ENCODE peak calls at places on chromosomes 11 and 22, in seven cellular contexts. One of them, this sample, is unnamed.

GRCh38 chr11:28017816-28018215 is 90.1 kb downstream of the KIF18A start:
- DNase-seq in cardiac fibroblast: peak; percentile 40
- DNase-seq in body of pancreas: no peak
- DNase-seq in keratinocyte: no peak
- DNase-seq in lower lobe of right lung: no peak
- DNase-seq in cardiac muscle cell: no peak
- DNase-seq in A549: no peak
- DNase-seq in this sample: peak; percentile 7

GRCh38 chr11:86069408-86070086 is 663 bp upstream of the PICALM start:
- DNase-seq in cardiac fibroblast: peak; percentile 98
- DNase-seq in body of pancreas: no peak
- DNase-seq in keratinocyte: peak; percentile 60
- DNase-seq in lower lobe of right lung: no peak
- DNase-seq in cardiac muscle cell: peak; percentile 80
- DNase-seq in A549: peak; percentile 61
- DNase-seq in this sample: peak; percentile 92

GRCh38 chr11:119155733-119156492 is 7.1 kb downstream of the ABCG4 start:
- DNase-seq in cardiac fibroblast: no peak
- DNase-seq in body of pancreas: no peak
- DNase-seq in keratinocyte: no peak
- DNase-seq in lower lobe of right lung: no peak
- DNase-seq in cardiac muscle cell: no peak
- DNase-seq in A549: peak; percentile 55
- DNase-seq in this sample: no peak

GRCh38 chr11:31958086-31958735 is 132.7 kb upstream of the RCN1 start:
- DNase-seq in cardiac fibroblast: peak; percentile 66
- DNase-seq in body of pancreas: peak; percentile 48
- DNase-seq in keratinocyte: no peak
- DNase-seq in lower lobe of right lung: peak; percentile 65
- DNase-seq in cardiac muscle cell: peak; percentile 75
- DNase-seq in A549: peak; percentile 38
- DNase-seq in this sample: no peak

GRCh38 chr11:125451400-125452124 is 44.5 kb downstream of the FEZ1 start:
- DNase-seq in cardiac fibroblast: no peak
- DNase-seq in body of pancreas: peak; percentile 43
- DNase-seq in keratinocyte: no peak
- DNase-seq in lower lobe of right lung: no peak
- DNase-seq in cardiac muscle cell: peak; percentile 87
- DNase-seq in A549: no peak
- DNase-seq in this sample: no peak

GRCh38 chr11:62880231-62880802 is 379 bp upstream of the SLC3A2 start:
- DNase-seq in cardiac fibroblast: peak; percentile 92
- DNase-seq in body of pancreas: no peak
- DNase-seq in keratinocyte: no peak
- DNase-seq in lower lobe of right lung: peak; percentile 71
- DNase-seq in cardiac muscle cell: peak; percentile 46
- DNase-seq in A549: peak; percentile 38
- DNase-seq in this sample: no peak

GRCh38 chr11:69109101-69109500 is 46.6 kb upstream of the SMIM38 start:
- DNase-seq in cardiac fibroblast: no peak
- DNase-seq in body of pancreas: no peak
- DNase-seq in keratinocyte: no peak
- DNase-seq in lower lobe of right lung: peak; percentile 22
- DNase-seq in cardiac muscle cell: no peak
- DNase-seq in A549: no peak
- DNase-seq in this sample: no peak

GRCh38 chr11:132125855-132126841 is 755.7 kb downstream of the NTM start:
- DNase-seq in cardiac fibroblast: peak; percentile 49
- DNase-seq in body of pancreas: no peak
- DNase-seq in keratinocyte: no peak
- DNase-seq in lower lobe of right lung: no peak
- DNase-seq in cardiac muscle cell: peak; percentile 20
- DNase-seq in A549: no peak
- DNase-seq in this sample: no peak

GRCh38 chr11:96260067-96260511 is 82.9 kb downstream of the MAML2 start:
- DNase-seq in cardiac fibroblast: no peak
- DNase-seq in body of pancreas: no peak
- DNase-seq in keratinocyte: no peak
- DNase-seq in lower lobe of right lung: no peak
- DNase-seq in cardiac muscle cell: no peak
- DNase-seq in A549: no peak
- DNase-seq in this sample: no peak

GRCh38 chr11:65414776-65415498 is 7.7 kb upstream of the NEAT1 start:
- DNase-seq in cardiac fibroblast: peak; percentile 22
- DNase-seq in body of pancreas: no peak
- DNase-seq in keratinocyte: no peak
- DNase-seq in lower lobe of right lung: peak; percentile 36
- DNase-seq in cardiac muscle cell: no peak
- DNase-seq in A549: no peak
- DNase-seq in this sample: no peak

GRCh38 chr22:46056169-46057041 is 79.4 kb upstream of the WNT7B start:
- DNase-seq in cardiac fibroblast: peak; percentile 69
- DNase-seq in body of pancreas: peak; percentile 49
- DNase-seq in keratinocyte: no peak
- DNase-seq in lower lobe of right lung: peak; percentile 54
- DNase-seq in cardiac muscle cell: no peak
- DNase-seq in A549: no peak
- DNase-seq in this sample: no peak
- H3K4me3 ChIP-seq in cardiac fibroblast: no peak overlapping the region
- H3K4me3 ChIP-seq in body of pancreas: no peak overlapping the region
- H3K4me3 ChIP-seq in keratinocyte: peak overlapping the region; percentile 66
- H3K4me3 ChIP-seq in lower lobe of right lung: peak overlapping the region; percentile 87
- H3K4me3 ChIP-seq in cardiac muscle cell: no peak overlapping the region
- H3K4me3 ChIP-seq in A549: peak overlapping the region; percentile 11
- H3K4me3 ChIP-seq in this sample: peak overlapping the region; percentile 58

GRCh38 chr22:49992921-49993648 is 19.5 kb downstream of the IL17REL start:
- DNase-seq in cardiac fibroblast: peak; percentile 60
- DNase-seq in body of pancreas: peak; percentile 74
- DNase-seq in keratinocyte: no peak
- DNase-seq in lower lobe of right lung: peak; percentile 85
- DNase-seq in cardiac muscle cell: peak; percentile 78
- DNase-seq in A549: peak; percentile 44
- DNase-seq in this sample: no peak

GRCh38 chr22:49994361-49995058 is 18.1 kb downstream of the IL17REL start:
- DNase-seq in cardiac fibroblast: no peak
- DNase-seq in body of pancreas: peak; percentile 8
- DNase-seq in keratinocyte: no peak
- DNase-seq in lower lobe of right lung: peak; percentile 42
- DNase-seq in cardiac muscle cell: no peak
- DNase-seq in A549: no peak
- DNase-seq in this sample: no peak

GRCh38 chr22:49991907-49992533 is 20.5 kb downstream of the IL17REL start:
- DNase-seq in cardiac fibroblast: no peak
- DNase-seq in body of pancreas: no peak
- DNase-seq in keratinocyte: no peak
- DNase-seq in lower lobe of right lung: no peak
- DNase-seq in cardiac muscle cell: no peak
- DNase-seq in A549: no peak
- DNase-seq in this sample: no peak

GRCh38 chr22:49995059-49995412 is 17.5 kb downstream of the IL17REL start:
- DNase-seq in cardiac fibroblast: no peak
- DNase-seq in body of pancreas: no peak
- DNase-seq in keratinocyte: no peak
- DNase-seq in lower lobe of right lung: no peak
- DNase-seq in cardiac muscle cell: no peak
- DNase-seq in A549: no peak
- DNase-seq in this sample: no peak

GRCh38 chr22:49993649-49994360 is 18.8 kb downstream of the IL17REL start:
- DNase-seq in cardiac fibroblast: no peak
- DNase-seq in body of pancreas: no peak
- DNase-seq in keratinocyte: no peak
- DNase-seq in lower lobe of right lung: peak; percentile 33
- DNase-seq in cardiac muscle cell: no peak
- DNase-seq in A549: no peak
- DNase-seq in this sample: no peak
- TF ChIP-seq CTCF in cardiac fibroblast: no peak
- TF ChIP-seq CTCF in body of pancreas: no peak
- TF ChIP-seq CTCF in keratinocyte: no peak
- TF ChIP-seq CTCF in lower lobe of right lung: peak; percentile 6
- TF ChIP-seq CTCF in cardiac muscle cell: no peak
- TF ChIP-seq CTCF in A549: no peak
- TF ChIP-seq CTCF in this sample: no peak

GRCh38 chr11:126547691-126548090 is 192.2 kb downstream of the ST3GAL4 start:
- DNase-seq in cardiac fibroblast: no peak
- DNase-seq in body of pancreas: no peak
- DNase-seq in keratinocyte: no peak
- DNase-seq in lower lobe of right lung: no peak
- DNase-seq in cardiac muscle cell: no peak
- DNase-seq in A549: no peak
- DNase-seq in this sample: no peak

GRCh38 chr11:126546694-126547093 is 191.2 kb downstream of the ST3GAL4 start:
- DNase-seq in cardiac fibroblast: no peak
- DNase-seq in body of pancreas: no peak
- DNase-seq in keratinocyte: no peak
- DNase-seq in lower lobe of right lung: no peak
- DNase-seq in cardiac muscle cell: no peak
- DNase-seq in A549: no peak
- DNase-seq in this sample: no peak

GRCh38 chr11:126547161-126547560 is 191.7 kb downstream of the ST3GAL4 start:
- DNase-seq in cardiac fibroblast: peak; percentile 33
- DNase-seq in body of pancreas: no peak
- DNase-seq in keratinocyte: no peak
- DNase-seq in lower lobe of right lung: no peak
- DNase-seq in cardiac muscle cell: no peak
- DNase-seq in A549: no peak
- DNase-seq in this sample: peak; percentile 66

GRCh38 chr11:126545057-126545555 is 189.6 kb downstream of the ST3GAL4 start:
- DNase-seq in cardiac fibroblast: no peak
- DNase-seq in body of pancreas: no peak
- DNase-seq in keratinocyte: no peak
- DNase-seq in lower lobe of right lung: no peak
- DNase-seq in cardiac muscle cell: no peak
- DNase-seq in A549: no peak
- DNase-seq in this sample: no peak

DNA sequence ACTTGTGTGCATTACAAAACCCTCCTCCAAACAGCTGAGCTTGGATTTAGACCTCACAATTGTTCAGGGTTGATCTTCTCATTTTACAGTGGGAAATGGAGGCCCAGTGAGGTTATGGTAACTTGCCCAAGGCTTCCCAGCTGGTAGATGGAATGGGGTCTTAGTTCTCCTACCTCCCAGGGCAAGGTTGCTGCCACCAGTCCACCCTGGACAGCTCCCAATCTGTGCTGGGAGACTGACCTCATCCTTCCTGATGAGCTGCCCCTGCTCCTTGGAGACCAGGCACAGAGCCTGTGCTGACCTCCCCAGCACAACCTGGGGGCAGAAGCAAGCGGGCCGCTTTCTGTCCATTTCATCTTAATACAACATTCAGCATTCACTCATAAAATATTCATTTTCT is 190.7 kb downstream of the ST3GAL4 start:
- DNase-seq in cardiac fibroblast: no peak
- DNase-seq in body of pancreas: no peak
- DNase-seq in keratinocyte: no peak
- DNase-seq in lower lobe of right lung: no peak
- DNase-seq in cardiac muscle cell: peak; percentile 28
- DNase-seq in A549: no peak
- DNase-seq in this sample: no peak
- H3K4me3 ChIP-seq in cardiac fibroblast: no peak overlapping the region
- H3K4me3 ChIP-seq in body of pancreas: no peak overlapping the region
- H3K4me3 ChIP-seq in keratinocyte: no peak overlapping the region
- H3K4me3 ChIP-seq in lower lobe of right lung: no peak overlapping the region
- H3K4me3 ChIP-seq in cardiac muscle cell: no peak overlapping the region
- H3K4me3 ChIP-seq in A549: no peak overlapping the region
- H3K4me3 ChIP-seq in this sample: no peak overlapping the region

DNA sequence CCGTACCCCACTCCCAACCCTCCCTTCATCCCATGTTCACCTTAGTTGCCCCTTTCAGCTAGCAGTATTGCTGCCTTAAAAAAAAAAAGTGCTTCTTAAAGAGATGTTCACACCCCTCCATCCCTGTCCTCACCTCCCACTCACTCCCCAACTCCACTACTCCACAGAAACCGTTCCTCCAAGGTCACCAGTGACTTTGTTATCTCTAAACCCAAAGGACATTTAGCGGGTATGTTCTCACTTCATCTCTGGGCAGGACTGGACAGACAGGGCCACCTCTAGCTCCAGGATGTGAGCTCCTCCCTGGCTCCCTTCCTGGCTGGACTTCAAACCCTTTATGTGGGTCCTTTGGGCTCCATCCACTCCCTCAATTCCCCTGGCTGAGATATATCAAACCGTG is 6.4 kb upstream of the RCOR2 start:
- DNase-seq in cardiac fibroblast: no peak
- DNase-seq in body of pancreas: no peak
- DNase-seq in keratinocyte: no peak
- DNase-seq in lower lobe of right lung: no peak
- DNase-seq in cardiac muscle cell: no peak
- DNase-seq in A549: no peak
- DNase-seq in this sample: no peak
- TF ChIP-seq CTCF in cardiac fibroblast: no peak
- TF ChIP-seq CTCF in body of pancreas: no peak
- TF ChIP-seq CTCF in keratinocyte: no peak
- TF ChIP-seq CTCF in lower lobe of right lung: no peak
- TF ChIP-seq CTCF in cardiac muscle cell: no peak
- TF ChIP-seq CTCF in A549: no peak
- TF ChIP-seq CTCF in this sample: no peak